ENCODE peak calls at places on chromosomes 6 and 20, in five cellular contexts. W is T-cell, G is left ventricle myocardium superior, L is SW 1271, T is hepatocyte. F is an unnamed sample.

GRCh38 chr6:5028921-5029320 is 25.1 kb upstream of the RPP40 start:
- DNase-seq in T (no peak), L (no peak), W (no peak), G (no peak), F (no peak)

GRCh38 chr6:41066867-41067304 is 5.3 kb downstream of the OARD1 start:
- DNase-seq in G (peak), T (peak), L (peak), W (peak), F (peak)

GRCh38 chr6:134111062-134111677 is 58.7 kb upstream of the SLC2A12 start:
- DNase-seq in T (peak), G (no peak), W (no peak), L (peak), F (no peak)

GRCh38 chr20:23229989-23230388 is 120.6 kb upstream of the NXT1 start:
- DNase-seq in L (no peak), T (no peak), W (no peak), G (no peak), F (no peak)

GRCh38 chr6:148564494-148564893 is 182.3 kb upstream of the UST start:
- DNase-seq in T (no peak), L (no peak), G (no peak), W (no peak), F (no peak)

GRCh38 chr6:15248451-15249370 is 2.8 kb downstream of the JARID2 start:
- DNase-seq in L (peak), W (peak), T (peak), G (peak), F (peak)

GRCh38 chr20:33673411-33674293 is 576 bp downstream of the NECAB3 start:
- DNase-seq in T (no peak), L (no peak), W (no peak), G (no peak), F (no peak)

GRCh38 chr20:8842525-8842924 is 226.4 kb upstream of the PLCB4 start:
- DNase-seq in L (no peak), G (no peak), W (no peak), T (no peak), F (no peak)

GRCh38 chr6:90429713-90430112 is 133.1 kb upstream of the BACH2 start:
- DNase-seq in L (no peak), T (no peak), G (no peak), W (no peak), F (no peak)

GRCh38 chr20:25274481-25274880 is 26.6 kb downstream of the PYGB start:
- DNase-seq in L (no peak), G (peak), T (no peak), W (no peak), F (peak)

GRCh38 chr6:15661815-15662245 is 998 bp downstream of the DTNBP1 start:
- DNase-seq in T (no peak), L (no peak), G (no peak), W (no peak), F (no peak)

GRCh38 chr6:107618672-107619071 is 128.8 kb downstream of the SOBP start:
- DNase-seq in T (no peak), W (peak), G (no peak), L (no peak), F (no peak)

GRCh38 chr20:57192311-57192710 is 74.1 kb downstream of the BMP7 start:
- DNase-seq in T (no peak), W (no peak), L (no peak), G (peak), F (no peak)

GRCh38 chr20:54197621-54198604 is 10.0 kb upstream of the PFDN4 start:
- DNase-seq in T (peak), L (no peak), W (no peak), G (no peak), F (no peak)

GRCh38 chr6:150079604-150080003 is 10.7 kb upstream of the ULBP3 start:
- DNase-seq in T (no peak), L (no peak), W (no peak), G (no peak), F (no peak)

GRCh38 chr6:157978021-157978783 is 3.5 kb upstream of the SYNJ2 start:
- DNase-seq in L (no peak), W (no peak), G (no peak), T (no peak), F (no peak)

F was measured in Right ventricle myocardium superior.